ENCODE peak calls at places on chromosomes 13 and 19, in six cellular contexts. B is stomach, V is uterus, X is heart left ventricle, I is ovary, W is A549. K is an unnamed sample.
A peak's percentile ranks its signal among the peaks of the same experiment; 100 is the strongest.

GRCh38 chr19:28213476-28214082 is 999.4 kb downstream of the UQCRFS1 start:
- DNase-seq in B (no peak), V (peak; percentile 28), X (no peak), I (no peak), W (peak; percentile 71), K (no peak)

GRCh38 chr13:68636784-68637183 is 1406.6 kb upstream of the PCDH9 start:
- DNase-seq in B (no peak), V (no peak), X (no peak), I (no peak), W (no peak), K (no peak)

GRCh38 chr19:55178781-55179569 is 1.1 kb downstream of the SYT5 start:
- DNase-seq in B (peak; percentile 69), V (peak; percentile 34), X (peak; percentile 70), I (peak; percentile 73), W (peak; percentile 91), K (no peak)

GRCh38 chr13:74641586-74641985 is 507.4 kb upstream of the KLF12 start:
- DNase-seq in B (no peak), V (no peak), X (no peak), I (no peak), W (no peak), K (peak; percentile 24)

GRCh38 chr19:18044825-18045304 is 36.9 kb downstream of the ARRDC2 start:
- DNase-seq in B (peak; percentile 86), V (peak; percentile 49), X (peak; percentile 71), I (peak; percentile 44), W (peak; percentile 27), K (no peak)

GRCh38 chr19:50921391-50922315 is 10.5 kb upstream of the KLK4 start:
- DNase-seq in B (no peak), V (no peak), X (no peak), I (no peak), W (peak; percentile 31), K (no peak)

GRCh38 chr13:106156468-106156867 is 379.0 kb downstream of the EFNB2 start:
- DNase-seq in B (no peak), V (peak; percentile 19), X (no peak), I (no peak), W (peak; percentile 57), K (peak; percentile 92)

GRCh38 chr13:38685974-38686571 is 804 bp upstream of the FREM2 start:
- DNase-seq in B (no peak), V (no peak), X (no peak), I (no peak), W (peak; percentile 4), K (no peak)

GRCh38 chr13:42000836-42001235 is 39.9 kb upstream of the VWA8 start:
- DNase-seq in B (no peak), V (no peak), X (no peak), I (no peak), W (no peak), K (no peak)

GRCh38 chr19:15299568-15300409 is 32.5 kb downstream of the BRD4 start:
- DNase-seq in B (no peak), V (no peak), X (no peak), I (no peak), W (no peak), K (peak; percentile 62)

GRCh38 chr19:21092107-21092506 is 10.1 kb downstream of the ZNF714 start:
- DNase-seq in B (no peak), V (no peak), X (no peak), I (no peak), W (no peak), K (no peak)

GRCh38 chr13:31477961-31478360 is 261.4 kb upstream of the RXFP2 start:
- DNase-seq in B (no peak), V (no peak), X (no peak), I (no peak), W (no peak), K (no peak)

GRCh38 chr19:42540071-42540553 is 11.8 kb upstream of the CEACAM1 start:
- DNase-seq in B (peak; percentile 1), V (no peak), X (no peak), I (no peak), W (no peak), K (no peak)

GRCh38 chr19:4910594-4911273 is 1.4 kb downstream of the UHRF1 start:
- DNase-seq in B (no peak), V (no peak), X (no peak), I (no peak), W (peak; percentile 45), K (no peak)

GRCh38 chr19:15672580-15673175 is at the start of gene CYP4F12:
- DNase-seq in B (peak; percentile 84), V (peak; percentile 92), X (peak; percentile 87), I (peak; percentile 86), W (peak; percentile 84), K (no peak)

GRCh38 chr13:108915634-108916497 is 286.5 kb downstream of the MYO16 start:
- DNase-seq in B (peak; percentile 95), V (peak; percentile 90), X (peak; percentile 84), I (peak; percentile 83), W (peak; percentile 92), K (peak; percentile 65)

GRCh38 chr19:16573925-16574324 is 1.7 kb upstream of the SLC35E1 start:
- DNase-seq in B (no peak), V (no peak), X (no peak), I (no peak), W (no peak), K (no peak)

GRCh38 chr13:83825676-83826075 is 56.6 kb downstream of the SLITRK1 start:
- DNase-seq in B (no peak), V (no peak), X (no peak), I (no peak), W (no peak), K (no peak)

GRCh38 chr13:42720116-42720857 is 61.1 kb upstream of the FAM216B start:
- DNase-seq in B (peak; percentile 28), V (peak; percentile 63), X (no peak), I (peak; percentile 42), W (peak; percentile 81), K (peak; percentile 91)

GRCh38 chr13:65966991-65967451 is 1263.1 kb downstream of the PCDH9 start:
- DNase-seq in B (no peak), V (no peak), X (no peak), I (no peak), W (peak; percentile 66), K (no peak)

GRCh38 chr13:21478881-21479808 is 20.0 kb upstream of the ZDHHC20 start:
- DNase-seq in B (no peak), V (peak; percentile 50), X (no peak), I (no peak), W (peak; percentile 71), K (peak; percentile 47)

GRCh38 chr19:1730157-1730556 is 23.1 kb upstream of the ONECUT3 start:
- DNase-seq in B (no peak), V (no peak), X (no peak), I (no peak), W (no peak), K (no peak)

GRCh38 chr19:35928507-35928906 is 7.7 kb upstream of the LRFN3 start:
- DNase-seq in B (no peak), V (no peak), X (no peak), I (no peak), W (no peak), K (no peak)

GRCh38 chr19:35931161-35931873 is 4.9 kb upstream of the LRFN3 start:
- DNase-seq in B (peak; percentile 99), V (peak; percentile 99), X (peak; percentile 100), I (peak; percentile 99), W (peak; percentile 100), K (peak; percentile 99)

GRCh38 chr19:35921012-35921411 is 12.9 kb upstream of the TYROBP start:
- DNase-seq in B (no peak), V (no peak), X (no peak), I (no peak), W (no peak), K (no peak)

GRCh38 chr19:35925501-35925900 is 10.7 kb upstream of the LRFN3 start:
- DNase-seq in B (no peak), V (no peak), X (no peak), I (no peak), W (no peak), K (no peak)
- H3K27ac ChIP-seq in B (no peak overlapping the region), V (no peak overlapping the region), X (no peak overlapping the region), I (no peak overlapping the region), W (no peak overlapping the region), K (no peak overlapping the region)

DNA sequence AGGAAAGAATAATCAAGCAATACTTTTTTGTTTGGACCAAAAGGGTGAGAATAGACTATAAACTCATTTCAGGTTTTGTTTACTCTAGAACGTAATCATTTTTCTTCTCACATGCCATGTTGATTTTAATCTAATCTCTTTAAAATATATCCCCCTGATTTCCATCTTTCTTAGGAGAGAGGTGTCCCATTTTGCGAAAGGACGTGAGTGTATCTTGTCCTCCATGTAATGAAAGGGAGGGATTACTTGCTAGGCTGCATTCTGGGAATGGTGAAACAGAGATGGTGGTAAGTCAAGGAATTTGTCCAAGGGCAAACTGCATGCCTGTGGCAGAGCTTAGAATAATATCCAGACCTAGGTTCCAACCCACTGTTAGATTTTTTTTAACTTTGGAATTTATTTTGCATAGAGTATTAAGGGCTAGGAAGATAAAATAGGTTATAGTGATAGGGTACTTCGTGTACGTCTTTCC is 1.8 kb upstream of the ANKRD10 start:
- DNase-seq in B (no peak), V (no peak), X (no peak), I (no peak), W (no peak), K (no peak)
- H3K4me3 ChIP-seq in B (no peak overlapping the region), V (no peak overlapping the region), X (no peak overlapping the region), I (no peak overlapping the region), W (no peak overlapping the region), K (no peak overlapping the region)

DNA sequence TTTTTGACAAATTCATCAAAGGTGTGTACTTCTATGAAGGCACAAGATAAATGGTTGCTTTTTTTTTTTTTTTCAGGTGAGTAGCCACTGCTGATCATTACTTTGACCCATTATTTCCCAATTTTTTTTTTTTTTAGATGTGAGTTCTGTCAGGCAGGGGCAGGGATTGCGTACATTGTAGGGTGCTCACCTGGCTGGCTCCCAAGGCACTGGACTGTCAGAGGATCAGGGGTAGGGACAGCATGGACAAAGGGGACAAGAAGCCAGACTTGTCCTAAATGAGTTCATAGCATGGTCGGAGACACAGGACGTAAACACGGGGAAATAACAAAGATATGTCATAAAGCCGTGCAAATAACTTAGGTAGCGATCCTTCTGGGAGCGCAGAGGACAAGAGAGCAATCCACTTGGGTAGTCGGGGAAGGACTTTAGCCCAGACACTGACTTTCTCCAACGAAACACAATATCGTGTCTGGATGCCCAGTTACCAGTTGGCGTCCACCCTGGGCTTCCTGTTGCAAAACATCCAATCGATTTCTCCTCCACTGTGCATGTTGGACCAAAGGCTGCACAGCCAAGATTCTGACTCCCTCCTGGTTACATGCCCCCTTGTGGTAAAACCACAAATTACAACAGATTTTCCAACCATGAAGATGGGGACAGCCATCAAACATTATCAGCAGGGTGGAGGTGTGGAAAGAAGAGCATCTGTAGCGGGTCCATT is 27.5 kb upstream of the KATNAL1 start:
- DNase-seq in B (no peak), V (no peak), X (no peak), I (no peak), W (peak; percentile 44), K (no peak)
- H3K27ac ChIP-seq in B (no peak overlapping the region), V (peak overlapping the region; percentile 53), X (no peak overlapping the region), I (no peak overlapping the region), W (no peak overlapping the region), K (no peak overlapping the region)

GRCh38 chr19:52789440-52789839 is 2.8 kb upstream of the ZNF600 start:
- DNase-seq in B (no peak), V (no peak), X (no peak), I (no peak), W (no peak), K (no peak)

GRCh38 chr19:52786078-52786463 is 520 bp downstream of the ZNF600 start:
- DNase-seq in B (no peak), V (peak; percentile 15), X (peak; percentile 28), I (peak; percentile 38), W (no peak), K (no peak)

DNA sequence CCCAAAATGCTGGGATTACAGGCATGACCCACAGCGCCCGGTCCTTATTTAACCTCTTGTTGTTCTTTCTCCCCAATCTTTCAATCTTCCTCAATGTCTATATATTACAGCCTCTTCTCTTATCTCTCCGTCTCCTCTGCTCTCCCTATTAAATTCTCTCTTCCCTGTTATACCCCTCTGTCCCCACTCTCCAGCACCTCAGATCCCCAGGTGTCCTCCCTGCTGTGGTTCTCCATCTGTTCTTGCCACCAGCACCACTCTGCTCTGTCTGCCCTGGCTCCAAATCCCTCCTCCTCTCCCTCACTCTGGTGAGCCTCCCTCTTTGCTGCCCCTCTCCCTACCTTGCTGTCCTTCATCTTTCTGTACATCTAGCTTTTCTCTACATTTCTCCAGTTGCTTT is 1.1 kb downstream of the ZNF600 start:
- DNase-seq in B (no peak), V (no peak), X (no peak), I (no peak), W (no peak), K (no peak)
- H3K4me3 ChIP-seq in B (peak overlapping the region; percentile 55), V (no peak overlapping the region), X (no peak overlapping the region), I (peak overlapping the region; percentile 72), W (no peak overlapping the region), K (no peak overlapping the region)

K was measured in AG04450.